ENCODE peak calls at places on chromosomes 7 and 10, in four cellular contexts. B is HCT116, W is WTC11, J is H1. Z is an unnamed sample.

GRCh38 chr7:101717986-101718746 is 89.1 kb upstream of the MYL10 start:
- DNase-seq in B (no peak), W (no peak), J (no peak), Z (no peak)

GRCh38 chr7:22373388-22373787 is 16.4 kb upstream of the RAPGEF5 start:
- DNase-seq in B (no peak), W (no peak), J (no peak), Z (no peak)

GRCh38 chr7:23235688-23236280 is 10.8 kb upstream of the GPNMB start:
- DNase-seq in B (peak; percentile 4), W (no peak), J (no peak), Z (no peak)

GRCh38 chr7:115631782-115632181 is 398.8 kb downstream of the TFEC start:
- DNase-seq in B (no peak), W (no peak), J (no peak), Z (no peak)

GRCh38 chr10:100506596-100507356 is 12.9 kb downstream of the SEC31B start:
- DNase-seq in B (no peak), W (no peak), J (no peak), Z (no peak)

GRCh38 chr7:69517985-69518731 is 80.1 kb upstream of the AUTS2 start:
- DNase-seq in B (no peak), W (peak; percentile 57), J (peak; percentile 87), Z (no peak)

GRCh38 chr7:114062810-114063209 is 144.0 kb upstream of the PPP1R3A start:
- DNase-seq in B (no peak), W (no peak), J (no peak), Z (no peak)

GRCh38 chr10:19728376-19728775 is 87.9 kb upstream of the PLXDC2 start:
- DNase-seq in B (no peak), W (no peak), J (no peak), Z (no peak)

GRCh38 chr7:7957513-7957912 is 11.1 kb upstream of the GLCCI1 start:
- DNase-seq in B (no peak), W (no peak), J (no peak), Z (no peak)

GRCh38 chr10:60877066-60877776 is 66.8 kb downstream of the RHOBTB1 start:
- DNase-seq in B (no peak), W (no peak), J (no peak), Z (no peak)

GRCh38 chr10:72954596-72955569 is at the start of gene PLA2G12B:
- DNase-seq in B (no peak), W (no peak), J (no peak), Z (no peak)

GRCh38 chr10:79082631-79083581 is 14.1 kb downstream of the ZMIZ1 start:
- DNase-seq in B (no peak), W (no peak), J (no peak), Z (no peak)

GRCh38 chr10:667096-667495 is 22.4 kb downstream of the DIP2C start:
- DNase-seq in B (no peak), W (no peak), J (no peak), Z (no peak)

GRCh38 chr10:43211030-43211429 is 55.8 kb downstream of the RASGEF1A start:
- DNase-seq in B (no peak), W (no peak), J (no peak), Z (no peak)

GRCh38 chr7:42753322-42753721 is 158.5 kb downstream of the C7orf25 start:
- DNase-seq in B (no peak), W (no peak), J (no peak), Z (no peak)

GRCh38 chr10:62916157-62916603 is 100.0 kb upstream of the EGR2 start:
- DNase-seq in B (no peak), W (no peak), J (no peak), Z (no peak)

GRCh38 chr7:85186521-85187241 is at the start of gene SEMA3D:
- DNase-seq in B (peak; percentile 48), W (peak; percentile 87), J (peak; percentile 63), Z (no peak)

GRCh38 chr10:52019078-52019644 is 294.9 kb upstream of the DKK1 start:
- DNase-seq in B (no peak), W (no peak), J (no peak), Z (no peak)

GRCh38 chr7:114860196-114860595 is 61.7 kb upstream of the MDFIC start:
- DNase-seq in B (no peak), W (no peak), J (no peak), Z (no peak)

GRCh38 chr10:80126876-80127275 is 5.7 kb upstream of the PLAC9 start:
- DNase-seq in B (no peak), W (peak; percentile 30), J (no peak), Z (no peak)

GRCh38 chr10:97129666-97130065 is 56.1 kb downstream of the SLIT1 start:
- DNase-seq in B (no peak), W (no peak), J (no peak), Z (no peak)

GRCh38 chr7:16187131-16187530 is 234.2 kb downstream of the CRPPA start:
- DNase-seq in B (no peak), W (no peak), J (no peak), Z (no peak)

GRCh38 chr10:2921956-2922680 is 145.2 kb upstream of the PFKP start:
- DNase-seq in B (no peak), W (no peak), J (no peak), Z (no peak)

GRCh38 chr10:86950349-86950748 is 7.1 kb downstream of the MMRN2 start:
- DNase-seq in B (no peak), W (peak; percentile 6), J (no peak), Z (no peak)
- TF ChIP-seq ATF3 in B (no peak), W (no peak), J (no peak), Z (no peak)

GRCh38 chr10:121594623-121595320 is 3.5 kb downstream of the FGFR2 start:
- DNase-seq in B (no peak), W (no peak), J (no peak), Z (no peak)
- TF ChIP-seq ATF3 in B (no peak), W (no peak), J (no peak), Z (no peak)

GRCh38 chr7:103795787-103796186 is 193.7 kb downstream of the RELN start:
- DNase-seq in B (no peak), W (no peak), J (no peak), Z (no peak)
- TF ChIP-seq ATF3 in B (no peak), W (no peak), J (no peak), Z (no peak)

DNA sequence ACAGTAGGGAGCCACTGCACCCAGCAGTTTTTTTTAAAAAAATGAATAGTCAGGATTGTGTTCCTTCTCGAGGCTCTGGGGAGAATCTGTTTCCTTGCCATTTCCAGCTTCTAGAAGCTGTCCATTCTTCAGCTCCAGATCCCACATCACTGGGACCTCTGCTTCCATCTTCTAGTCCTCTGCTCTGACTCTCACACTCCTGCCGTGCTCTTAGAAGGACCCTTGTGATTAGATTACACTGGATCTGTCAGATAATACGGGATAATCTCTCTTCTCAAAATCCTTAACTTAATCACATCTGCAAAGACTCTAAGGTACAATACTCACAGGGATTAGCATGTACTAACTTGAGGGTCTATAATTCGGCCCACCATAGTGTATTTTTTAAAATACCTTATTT is 158.9 kb upstream of the SP4 start:
- DNase-seq in B (no peak), W (no peak), J (no peak), Z (no peak)
- TF ChIP-seq ATF3 in B (no peak), W (no peak), J (no peak), Z (no peak)

Z was measured in GM12878.